ENCODE peak calls at places on chromosomes 2 and 18, in six cellular contexts. M is IMR-90, Z is HL-60, H is HCT116, N is cardiac fibroblast, B is type B pancreatic cell. K is an unnamed sample.

GRCh38 chr2:144042751-144043150 is 477.2 kb downstream of the ZEB2 start:
- DNase-seq in M (no peak), Z (no peak), H (no peak), N (no peak), B (no peak), K (no peak)

GRCh38 chr2:240983361-240983995 is 14.9 kb upstream of the SNED1 start:
- DNase-seq in M (peak), Z (no peak), H (peak), N (peak), B (no peak), K (peak)

GRCh38 chr18:581106-581505 is 926 bp downstream of the CETN1 start:
- DNase-seq in M (no peak), Z (no peak), H (no peak), N (peak), B (no peak), K (no peak)

GRCh38 chr2:117553448-117553847 is 261.0 kb upstream of the DDX18 start:
- DNase-seq in M (no peak), Z (no peak), H (no peak), N (no peak), B (no peak), K (no peak)

GRCh38 chr2:189268763-189269162 is 89.2 kb upstream of the COL5A2 start:
- DNase-seq in M (no peak), Z (no peak), H (no peak), N (peak), B (no peak), K (no peak)

GRCh38 chr2:54871457-54872103 is 148.1 kb downstream of the EML6 start:
- DNase-seq in M (peak), Z (no peak), H (no peak), N (no peak), B (no peak), K (no peak)

GRCh38 chr2:144694456-144694855 is 174.5 kb upstream of the ZEB2 start:
- DNase-seq in M (no peak), Z (no peak), H (no peak), N (no peak), B (no peak), K (no peak)

GRCh38 chr2:185174353-185174752 is 564.3 kb upstream of the FSIP2 start:
- DNase-seq in M (no peak), Z (no peak), H (no peak), N (no peak), B (no peak), K (no peak)

GRCh38 chr2:207812058-207812857 is 42.6 kb upstream of the FZD5 start:
- DNase-seq in M (no peak), Z (no peak), H (no peak), N (no peak), B (no peak), K (no peak)

GRCh38 chr2:62099050-62099449 is 96.9 kb upstream of the B3GNT2 start:
- DNase-seq in M (no peak), Z (peak), H (no peak), N (no peak), B (no peak), K (no peak)

GRCh38 chr2:135072125-135072997 is 20.3 kb downstream of the RAB3GAP1 start:
- DNase-seq in M (no peak), Z (no peak), H (peak), N (no peak), B (no peak), K (no peak)

GRCh38 chr2:138274421-138275291 is 226.9 kb upstream of the SPOPL start:
- DNase-seq in M (peak), Z (no peak), H (peak), N (peak), B (no peak), K (no peak)

GRCh38 chr2:45674035-45674791 is 22.7 kb downstream of the PRKCE start:
- DNase-seq in M (peak), Z (no peak), H (no peak), N (peak), B (no peak), K (no peak)

GRCh38 chr2:240467659-240468299 is 32.3 kb downstream of the GPC1 start:
- DNase-seq in M (no peak), Z (no peak), H (no peak), N (no peak), B (no peak), K (no peak)

GRCh38 chr2:96881349-96882195 is 11.7 kb upstream of the SEMA4C start:
- DNase-seq in M (no peak), Z (no peak), H (no peak), N (peak), B (no peak), K (no peak)

GRCh38 chr2:203660465-203660864 is 46.0 kb upstream of the CD28 start:
- DNase-seq in M (no peak), Z (no peak), H (no peak), N (no peak), B (no peak), K (no peak)

GRCh38 chr18:79781331-79781941 is 16.3 kb upstream of the KCNG2 start:
- DNase-seq in M (no peak), Z (no peak), H (no peak), N (no peak), B (no peak), K (no peak)

GRCh38 chr2:13481201-13481600 is 764.5 kb downstream of the TRIB2 start:
- DNase-seq in M (no peak), Z (no peak), H (no peak), N (no peak), B (no peak), K (no peak)

GRCh38 chr2:4992226-4992625 is 700.0 kb upstream of the SOX11 start:
- DNase-seq in M (no peak), Z (no peak), H (no peak), N (no peak), B (no peak), K (no peak)

GRCh38 chr2:172449916-172450550 is 22.6 kb downstream of the ITGA6 start:
- DNase-seq in M (peak), Z (no peak), H (no peak), N (no peak), B (no peak), K (no peak)

GRCh38 chr2:69397234-69397633 is 10.2 kb upstream of the GFPT1 start:
- DNase-seq in M (no peak), Z (no peak), H (no peak), N (no peak), B (no peak), K (no peak)

GRCh38 chr2:242075683-242076082 is 206.2 kb downstream of the RTP5 start:
- DNase-seq in M (no peak), Z (no peak), H (peak), N (peak), B (no peak), K (no peak)

GRCh38 chr18:80200932-80201672 is 46.2 kb downstream of the PARD6G start:
- DNase-seq in M (no peak), Z (no peak), H (no peak), N (no peak), B (no peak), K (peak)

GRCh38 chr18:48000701-48001100 is 70.2 kb upstream of the SMAD2 start:
- DNase-seq in M (no peak), Z (no peak), H (no peak), N (no peak), B (no peak), K (no peak)

GRCh38 chr2:222058830-222059229 is 240.0 kb downstream of the PAX3 start:
- DNase-seq in M (no peak), Z (no peak), H (no peak), N (no peak), B (no peak), K (no peak)

GRCh38 chr2:105857076-105857740 is 112.5 kb downstream of the NCK2 start:
- DNase-seq in M (no peak), Z (no peak), H (no peak), N (no peak), B (no peak), K (no peak)

GRCh38 chr2:217875138-217875537 is 127.7 kb downstream of the TNS1 start:
- DNase-seq in M (no peak), Z (no peak), H (no peak), N (peak), B (no peak), K (no peak)

GRCh38 chr18:48826271-48826670 is 124.5 kb downstream of the SMAD7 start:
- DNase-seq in M (no peak), Z (no peak), H (no peak), N (no peak), B (peak), K (no peak)

GRCh38 chr2:70607121-70607551 is 53.5 kb upstream of the TGFA start:
- DNase-seq in M (no peak), Z (no peak), H (no peak), N (no peak), B (no peak), K (no peak)

GRCh38 chr2:70598197-70598596 is 44.6 kb upstream of the TGFA start:
- DNase-seq in M (no peak), Z (no peak), H (no peak), N (no peak), B (no peak), K (no peak)

GRCh38 chr2:70608373-70608772 is 54.7 kb upstream of the TGFA start:
- DNase-seq in M (no peak), Z (no peak), H (no peak), N (no peak), B (no peak), K (no peak)

GRCh38 chr2:70603066-70603465 is 49.4 kb upstream of the TGFA start:
- DNase-seq in M (no peak), Z (no peak), H (no peak), N (no peak), B (no peak), K (no peak)
- TF ChIP-seq CTCF in M (no peak), Z (no peak), H (no peak), N (no peak), B (peak), K (no peak)

DNA sequence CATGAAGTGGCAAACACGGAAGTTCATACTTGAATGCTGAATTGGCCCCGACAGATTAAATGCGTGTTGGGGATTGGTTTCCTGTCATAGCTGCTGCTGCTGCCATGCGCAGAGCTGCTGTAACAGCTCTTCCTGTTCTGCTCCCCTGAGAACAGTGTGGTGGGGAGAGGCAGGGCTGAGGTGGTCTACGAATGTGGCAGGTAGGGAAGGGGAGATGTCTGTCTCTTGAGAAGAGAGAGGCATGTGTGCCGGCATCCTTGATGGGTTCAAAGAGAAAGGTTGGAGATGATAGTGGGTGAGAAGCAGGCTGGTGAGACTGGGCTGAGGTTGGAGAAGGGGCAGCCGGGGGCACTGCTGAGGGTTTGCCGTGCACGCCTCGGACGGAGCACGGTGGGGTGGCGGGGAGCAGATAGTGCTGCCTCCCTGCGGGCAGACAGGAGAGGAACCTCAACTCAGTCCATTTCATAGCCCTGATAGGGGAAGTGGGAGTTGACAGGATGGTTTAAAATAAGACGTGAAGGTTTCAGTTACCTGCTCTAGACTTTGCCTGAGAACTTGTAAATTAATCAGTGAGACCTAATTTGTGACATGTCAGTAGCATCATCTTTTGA is 46.1 kb downstream of the TMEM185B start:
- DNase-seq in M (no peak), Z (peak), H (no peak), N (no peak), B (no peak), K (peak)
- TF ChIP-seq CTCF in M (no peak), Z (peak), H (no peak), N (peak), B (no peak), K (peak)

GRCh38 chr2:151049746-151050145 is 211.9 kb downstream of the RBM43 start:
- DNase-seq in M (peak), Z (no peak), H (no peak), N (peak), B (no peak), K (no peak)

GRCh38 chr2:151053661-151053990 is 208.0 kb downstream of the RBM43 start:
- DNase-seq in M (no peak), Z (no peak), H (no peak), N (no peak), B (no peak), K (no peak)

GRCh38 chr2:151056870-151057269 is 204.8 kb downstream of the RBM43 start:
- DNase-seq in M (no peak), Z (no peak), H (no peak), N (peak), B (no peak), K (no peak)

GRCh38 chr2:151052850-151053660 is 208.6 kb downstream of the RBM43 start:
- DNase-seq in M (no peak), Z (no peak), H (no peak), N (no peak), B (no peak), K (no peak)

DNA sequence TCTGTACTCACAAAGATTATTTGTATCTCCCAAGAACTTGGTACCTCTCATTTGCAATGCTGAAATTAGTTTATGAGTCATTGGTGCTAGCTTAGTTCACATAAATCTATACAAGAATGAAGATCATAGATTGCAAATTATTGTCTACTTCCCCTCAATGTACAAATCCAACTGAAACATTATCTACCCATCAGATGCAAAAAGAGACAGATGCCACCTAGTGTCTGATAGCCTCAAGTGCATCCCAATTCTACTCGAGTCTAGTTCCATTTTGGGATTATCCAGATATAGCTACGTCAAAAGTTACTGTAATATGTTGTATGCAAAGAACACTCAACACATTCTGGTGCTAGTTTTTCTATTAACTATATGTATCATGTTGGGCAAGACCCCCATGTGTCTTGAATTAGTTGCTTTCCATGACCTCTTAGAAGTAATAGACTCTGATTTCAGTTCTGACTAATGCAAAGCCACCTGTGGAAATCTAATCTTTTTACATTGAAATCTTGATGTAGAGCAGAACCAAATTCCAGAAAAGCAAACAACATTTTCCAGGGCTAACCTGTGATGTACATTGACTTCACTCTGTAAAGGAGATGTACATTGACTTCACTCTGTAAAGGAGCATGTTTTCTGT is 210.0 kb downstream of the RBM43 start:
- DNase-seq in M (peak), Z (peak), H (peak), N (peak), B (no peak), K (peak)
- TF ChIP-seq CTCF in M (peak), Z (peak), H (peak), N (peak), B (peak), K (peak)

GRCh38 chr2:101546376-101547058 is 71.6 kb upstream of the RFX8 start:
- DNase-seq in M (peak), Z (no peak), H (peak), N (peak), B (no peak), K (no peak)

GRCh38 chr2:101545940-101546339 is 71.0 kb upstream of the RFX8 start:
- DNase-seq in M (no peak), Z (no peak), H (no peak), N (no peak), B (no peak), K (no peak)

GRCh38 chr2:101538076-101538475 is 63.2 kb upstream of the RFX8 start:
- DNase-seq in M (no peak), Z (no peak), H (no peak), N (no peak), B (no peak), K (no peak)

GRCh38 chr2:101540518-101540917 is 65.6 kb upstream of the RFX8 start:
- DNase-seq in M (peak), Z (peak), H (no peak), N (peak), B (no peak), K (no peak)
- TF ChIP-seq CTCF in M (no peak), Z (no peak), H (no peak), N (no peak), B (no peak), K (no peak)

GRCh38 chr2:235675678-235676535 is 182.1 kb downstream of the AGAP1 start:
- DNase-seq in M (peak), Z (no peak), H (no peak), N (peak), B (no peak), K (no peak)
- TF ChIP-seq CTCF in M (no peak), Z (no peak), H (no peak), N (peak), B (peak), K (no peak)

DNA sequence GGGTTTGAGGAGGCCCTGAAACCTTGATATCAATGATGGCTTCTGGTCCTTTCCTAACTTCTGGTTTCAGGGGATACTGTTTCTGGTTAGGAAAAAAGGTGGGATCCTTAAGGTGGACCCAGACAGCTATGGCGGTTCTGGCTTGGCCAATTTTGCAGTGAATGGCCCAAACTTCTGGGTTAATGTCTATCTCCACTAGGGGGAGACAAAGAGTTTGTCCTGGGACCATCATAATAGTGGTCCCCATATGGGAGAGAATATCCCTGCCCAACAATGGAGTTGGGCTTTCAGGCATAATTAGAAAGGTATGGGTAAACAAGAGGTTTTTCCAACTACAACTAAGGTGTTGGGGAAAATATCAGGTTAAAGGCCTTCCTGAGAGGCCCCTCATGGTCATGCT is 273.5 kb downstream of the CALCRL start:
- DNase-seq in M (no peak), Z (no peak), H (no peak), N (peak), B (no peak), K (no peak)
- TF ChIP-seq CTCF in M (peak), Z (peak), H (peak), N (peak), B (peak), K (no peak)

GRCh38 chr2:239307221-239307569 is 93.6 kb downstream of the HDAC4 start:
- DNase-seq in M (no peak), Z (no peak), H (no peak), N (no peak), B (no peak), K (no peak)

GRCh38 chr2:239310401-239311061 is 90.3 kb downstream of the HDAC4 start:
- DNase-seq in M (no peak), Z (no peak), H (no peak), N (no peak), B (peak), K (no peak)

GRCh38 chr2:239309398-239310245 is 91.2 kb downstream of the HDAC4 start:
- DNase-seq in M (no peak), Z (no peak), H (no peak), N (no peak), B (peak), K (no peak)

GRCh38 chr2:239307921-239308620 is 92.7 kb downstream of the HDAC4 start:
- DNase-seq in M (no peak), Z (no peak), H (no peak), N (no peak), B (peak), K (no peak)

GRCh38 chr2:239308696-239309397 is 92.0 kb downstream of the HDAC4 start:
- DNase-seq in M (peak), Z (no peak), H (no peak), N (peak), B (peak), K (no peak)
- TF ChIP-seq CTCF in M (no peak), Z (no peak), H (no peak), N (no peak), B (no peak), K (no peak)

GRCh38 chr2:30686669-30687068 is 120.6 kb downstream of the CAPN13 start:
- DNase-seq in M (no peak), Z (no peak), H (no peak), N (no peak), B (no peak), K (no peak)

GRCh38 chr2:30684026-30684425 is 123.2 kb downstream of the CAPN13 start:
- DNase-seq in M (no peak), Z (no peak), H (no peak), N (no peak), B (no peak), K (no peak)

GRCh38 chr2:30684996-30685395 is 122.2 kb downstream of the CAPN13 start:
- DNase-seq in M (no peak), Z (no peak), H (no peak), N (no peak), B (no peak), K (no peak)

GRCh38 chr2:30684546-30684945 is 122.7 kb downstream of the CAPN13 start:
- DNase-seq in M (no peak), Z (no peak), H (no peak), N (no peak), B (no peak), K (no peak)

DNA sequence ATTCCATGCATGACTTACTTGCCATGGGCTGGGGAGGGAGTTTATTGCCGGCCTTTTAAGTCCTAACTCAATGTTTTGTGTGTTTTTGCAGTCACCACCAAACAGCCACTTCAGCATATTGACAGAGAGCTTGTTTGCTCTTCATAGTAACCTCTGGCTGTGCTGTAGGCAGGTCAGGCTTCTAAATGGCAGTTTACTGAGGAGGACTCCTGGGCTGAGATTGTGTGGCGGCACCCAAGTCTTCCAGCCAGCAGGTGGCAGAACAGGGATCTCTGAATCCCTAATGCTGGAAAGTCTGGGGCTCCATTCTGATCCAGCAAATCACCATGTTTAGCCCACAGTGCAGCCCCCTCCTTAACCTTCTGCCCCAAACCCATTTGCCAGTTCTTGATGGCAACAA is 121.2 kb downstream of the CAPN13 start:
- DNase-seq in M (no peak), Z (no peak), H (no peak), N (no peak), B (no peak), K (no peak)
- TF ChIP-seq CTCF in M (no peak), Z (peak), H (peak), N (peak), B (peak), K (no peak)